ENCODE peak calls at places on chromosome 21, in ten cellular contexts. One of them, this sample, is unnamed.

GRCh38 chr21:36596174-36596573 is 102.7 kb upstream of the SIM2 start:
- DNase-seq in NCI-H1417: no peak
- DNase-seq in GM20000: no peak
- DNase-seq in NCI-H2171 treated with DMSO at 0.1 percent for 48 hours: no peak
- DNase-seq in caudate nucleus: no peak
- DNase-seq in T47D: no peak
- DNase-seq in choroid plexus epithelial cell: no peak
- DNase-seq in cardiac septum: no peak
- DNase-seq in stimulated activated CD4-positive, alpha-beta T cell treated with anti-CD3 and anti-CD28 coated beads, Interleukin-12 subunit alpha, Interleukin-12 subunit beta, amount 100 ng/mL, for 4 hours: no peak
- DNase-seq in cardiac fibroblast: no peak
- DNase-seq in this sample: no peak

GRCh38 chr21:44867999-44868700 is 5.3 kb downstream of the PTTG1IP start:
- DNase-seq in cardiac fibroblast: no peak
- DNase-seq in stimulated activated CD4-positive, alpha-beta T cell treated with anti-CD3 and anti-CD28 coated beads, Interleukin-12 subunit alpha, Interleukin-12 subunit beta, amount 100 ng/mL, for 4 hours: no peak
- DNase-seq in GM20000: no peak
- DNase-seq in NCI-H2171 treated with DMSO at 0.1 percent for 48 hours: no peak
- DNase-seq in cardiac septum: peak
- DNase-seq in caudate nucleus: no peak
- DNase-seq in T47D: no peak
- DNase-seq in NCI-H1417: no peak
- DNase-seq in choroid plexus epithelial cell: no peak
- DNase-seq in this sample: no peak

GRCh38 chr21:37767984-37768383 is 148.3 kb downstream of the KCNJ6 start:
- DNase-seq in T47D: no peak
- DNase-seq in choroid plexus epithelial cell: peak
- DNase-seq in stimulated activated CD4-positive, alpha-beta T cell treated with anti-CD3 and anti-CD28 coated beads, Interleukin-12 subunit alpha, Interleukin-12 subunit beta, amount 100 ng/mL, for 4 hours: no peak
- DNase-seq in cardiac septum: no peak
- DNase-seq in GM20000: no peak
- DNase-seq in NCI-H2171 treated with DMSO at 0.1 percent for 48 hours: peak
- DNase-seq in caudate nucleus: no peak
- DNase-seq in NCI-H1417: no peak
- DNase-seq in cardiac fibroblast: no peak
- DNase-seq in this sample: peak

GRCh38 chr21:36479415-36480402 is at the start of gene CLDN14:
- DNase-seq in T47D: no peak
- DNase-seq in cardiac fibroblast: no peak
- DNase-seq in stimulated activated CD4-positive, alpha-beta T cell treated with anti-CD3 and anti-CD28 coated beads, Interleukin-12 subunit alpha, Interleukin-12 subunit beta, amount 100 ng/mL, for 4 hours: no peak
- DNase-seq in NCI-H1417: no peak
- DNase-seq in cardiac septum: no peak
- DNase-seq in GM20000: no peak
- DNase-seq in NCI-H2171 treated with DMSO at 0.1 percent for 48 hours: no peak
- DNase-seq in choroid plexus epithelial cell: peak
- DNase-seq in caudate nucleus: no peak
- DNase-seq in this sample: no peak

GRCh38 chr21:29332461-29333354 is 34.0 kb downstream of the BACH1 start:
- DNase-seq in GM20000: no peak
- DNase-seq in NCI-H2171 treated with DMSO at 0.1 percent for 48 hours: no peak
- DNase-seq in cardiac septum: no peak
- DNase-seq in choroid plexus epithelial cell: peak
- DNase-seq in cardiac fibroblast: peak
- DNase-seq in caudate nucleus: no peak
- DNase-seq in NCI-H1417: no peak
- DNase-seq in T47D: no peak
- DNase-seq in stimulated activated CD4-positive, alpha-beta T cell treated with anti-CD3 and anti-CD28 coated beads, Interleukin-12 subunit alpha, Interleukin-12 subunit beta, amount 100 ng/mL, for 4 hours: no peak
- DNase-seq in this sample: peak

GRCh38 chr21:39048574-39048973 is 134.7 kb downstream of the PSMG1 start:
- DNase-seq in choroid plexus epithelial cell: peak
- DNase-seq in NCI-H1417: no peak
- DNase-seq in caudate nucleus: no peak
- DNase-seq in cardiac fibroblast: peak
- DNase-seq in T47D: no peak
- DNase-seq in GM20000: no peak
- DNase-seq in NCI-H2171 treated with DMSO at 0.1 percent for 48 hours: no peak
- DNase-seq in cardiac septum: no peak
- DNase-seq in stimulated activated CD4-positive, alpha-beta T cell treated with anti-CD3 and anti-CD28 coated beads, Interleukin-12 subunit alpha, Interleukin-12 subunit beta, amount 100 ng/mL, for 4 hours: no peak
- DNase-seq in this sample: no peak

GRCh38 chr21:45644041-45644906 is 749 bp downstream of the PCBP3 start:
- DNase-seq in choroid plexus epithelial cell: no peak
- DNase-seq in stimulated activated CD4-positive, alpha-beta T cell treated with anti-CD3 and anti-CD28 coated beads, Interleukin-12 subunit alpha, Interleukin-12 subunit beta, amount 100 ng/mL, for 4 hours: no peak
- DNase-seq in cardiac fibroblast: peak
- DNase-seq in GM20000: peak
- DNase-seq in NCI-H1417: peak
- DNase-seq in NCI-H2171 treated with DMSO at 0.1 percent for 48 hours: peak
- DNase-seq in caudate nucleus: no peak
- DNase-seq in T47D: no peak
- DNase-seq in cardiac septum: no peak
- DNase-seq in this sample: no peak

GRCh38 chr21:16211339-16212303 is 481.8 kb downstream of the USP25 start:
- DNase-seq in cardiac fibroblast: peak
- DNase-seq in NCI-H2171 treated with DMSO at 0.1 percent for 48 hours: no peak
- DNase-seq in T47D: no peak
- DNase-seq in stimulated activated CD4-positive, alpha-beta T cell treated with anti-CD3 and anti-CD28 coated beads, Interleukin-12 subunit alpha, Interleukin-12 subunit beta, amount 100 ng/mL, for 4 hours: no peak
- DNase-seq in NCI-H1417: no peak
- DNase-seq in caudate nucleus: no peak
- DNase-seq in choroid plexus epithelial cell: peak
- DNase-seq in GM20000: no peak
- DNase-seq in cardiac septum: no peak
- DNase-seq in this sample: no peak

GRCh38 chr21:45934570-45934969 is 47.0 kb upstream of the COL6A1 start:
- DNase-seq in NCI-H1417: no peak
- DNase-seq in GM20000: no peak
- DNase-seq in stimulated activated CD4-positive, alpha-beta T cell treated with anti-CD3 and anti-CD28 coated beads, Interleukin-12 subunit alpha, Interleukin-12 subunit beta, amount 100 ng/mL, for 4 hours: no peak
- DNase-seq in T47D: no peak
- DNase-seq in choroid plexus epithelial cell: no peak
- DNase-seq in cardiac septum: no peak
- DNase-seq in cardiac fibroblast: no peak
- DNase-seq in NCI-H2171 treated with DMSO at 0.1 percent for 48 hours: no peak
- DNase-seq in caudate nucleus: no peak
- DNase-seq in this sample: no peak

GRCh38 chr21:43884012-43884860 is 19.2 kb downstream of the AGPAT3 start:
- DNase-seq in GM20000: peak
- DNase-seq in cardiac fibroblast: peak
- DNase-seq in cardiac septum: no peak
- DNase-seq in NCI-H2171 treated with DMSO at 0.1 percent for 48 hours: no peak
- DNase-seq in stimulated activated CD4-positive, alpha-beta T cell treated with anti-CD3 and anti-CD28 coated beads, Interleukin-12 subunit alpha, Interleukin-12 subunit beta, amount 100 ng/mL, for 4 hours: no peak
- DNase-seq in NCI-H1417: peak
- DNase-seq in caudate nucleus: no peak
- DNase-seq in T47D: peak
- DNase-seq in choroid plexus epithelial cell: peak
- DNase-seq in this sample: no peak

GRCh38 chr21:32392299-32392879 is 423 bp downstream of the URB1 start:
- DNase-seq in stimulated activated CD4-positive, alpha-beta T cell treated with anti-CD3 and anti-CD28 coated beads, Interleukin-12 subunit alpha, Interleukin-12 subunit beta, amount 100 ng/mL, for 4 hours: peak
- DNase-seq in cardiac fibroblast: no peak
- DNase-seq in T47D: peak
- DNase-seq in NCI-H1417: peak
- DNase-seq in caudate nucleus: no peak
- DNase-seq in GM20000: no peak
- DNase-seq in choroid plexus epithelial cell: peak
- DNase-seq in cardiac septum: no peak
- DNase-seq in NCI-H2171 treated with DMSO at 0.1 percent for 48 hours: no peak
- DNase-seq in this sample: no peak

GRCh38 chr21:38277501-38278111 is 20.8 kb downstream of the KCNJ15 start:
- DNase-seq in NCI-H2171 treated with DMSO at 0.1 percent for 48 hours: no peak
- DNase-seq in cardiac septum: no peak
- DNase-seq in GM20000: no peak
- DNase-seq in cardiac fibroblast: peak
- DNase-seq in caudate nucleus: no peak
- DNase-seq in stimulated activated CD4-positive, alpha-beta T cell treated with anti-CD3 and anti-CD28 coated beads, Interleukin-12 subunit alpha, Interleukin-12 subunit beta, amount 100 ng/mL, for 4 hours: no peak
- DNase-seq in T47D: no peak
- DNase-seq in choroid plexus epithelial cell: peak
- DNase-seq in NCI-H1417: no peak
- DNase-seq in this sample: peak

GRCh38 chr21:36059823-36060158 is 535 bp downstream of the SETD4 start:
- DNase-seq in NCI-H1417: peak
- DNase-seq in caudate nucleus: no peak
- DNase-seq in T47D: no peak
- DNase-seq in choroid plexus epithelial cell: no peak
- DNase-seq in cardiac fibroblast: no peak
- DNase-seq in cardiac septum: peak
- DNase-seq in stimulated activated CD4-positive, alpha-beta T cell treated with anti-CD3 and anti-CD28 coated beads, Interleukin-12 subunit alpha, Interleukin-12 subunit beta, amount 100 ng/mL, for 4 hours: no peak
- DNase-seq in GM20000: peak
- DNase-seq in NCI-H2171 treated with DMSO at 0.1 percent for 48 hours: no peak
- DNase-seq in this sample: peak

GRCh38 chr21:34815831-34816700 is 147.3 kb downstream of the CLIC6 start:
- DNase-seq in NCI-H1417: no peak
- DNase-seq in stimulated activated CD4-positive, alpha-beta T cell treated with anti-CD3 and anti-CD28 coated beads, Interleukin-12 subunit alpha, Interleukin-12 subunit beta, amount 100 ng/mL, for 4 hours: no peak
- DNase-seq in GM20000: no peak
- DNase-seq in cardiac fibroblast: no peak
- DNase-seq in cardiac septum: no peak
- DNase-seq in choroid plexus epithelial cell: no peak
- DNase-seq in NCI-H2171 treated with DMSO at 0.1 percent for 48 hours: peak
- DNase-seq in caudate nucleus: no peak
- DNase-seq in T47D: no peak
- DNase-seq in this sample: no peak

GRCh38 chr21:14737922-14738321 is 191.8 kb upstream of the SAMSN1 start:
- DNase-seq in T47D: peak
- DNase-seq in GM20000: peak
- DNase-seq in stimulated activated CD4-positive, alpha-beta T cell treated with anti-CD3 and anti-CD28 coated beads, Interleukin-12 subunit alpha, Interleukin-12 subunit beta, amount 100 ng/mL, for 4 hours: peak
- DNase-seq in NCI-H1417: peak
- DNase-seq in NCI-H2171 treated with DMSO at 0.1 percent for 48 hours: peak
- DNase-seq in caudate nucleus: no peak
- DNase-seq in cardiac fibroblast: peak
- DNase-seq in choroid plexus epithelial cell: peak
- DNase-seq in cardiac septum: no peak
- DNase-seq in this sample: peak

GRCh38 chr21:36803051-36803709 is 104.3 kb downstream of the SIM2 start:
- DNase-seq in cardiac septum: no peak
- DNase-seq in cardiac fibroblast: no peak
- DNase-seq in caudate nucleus: peak
- DNase-seq in stimulated activated CD4-positive, alpha-beta T cell treated with anti-CD3 and anti-CD28 coated beads, Interleukin-12 subunit alpha, Interleukin-12 subunit beta, amount 100 ng/mL, for 4 hours: no peak
- DNase-seq in T47D: no peak
- DNase-seq in NCI-H1417: no peak
- DNase-seq in choroid plexus epithelial cell: no peak
- DNase-seq in NCI-H2171 treated with DMSO at 0.1 percent for 48 hours: no peak
- DNase-seq in GM20000: no peak
- DNase-seq in this sample: no peak

GRCh38 chr21:31660134-31660565 is 657 bp downstream of the SOD1 start:
- DNase-seq in stimulated activated CD4-positive, alpha-beta T cell treated with anti-CD3 and anti-CD28 coated beads, Interleukin-12 subunit alpha, Interleukin-12 subunit beta, amount 100 ng/mL, for 4 hours: no peak
- DNase-seq in NCI-H2171 treated with DMSO at 0.1 percent for 48 hours: peak
- DNase-seq in cardiac septum: peak
- DNase-seq in NCI-H1417: no peak
- DNase-seq in choroid plexus epithelial cell: peak
- DNase-seq in caudate nucleus: no peak
- DNase-seq in GM20000: no peak
- DNase-seq in T47D: peak
- DNase-seq in cardiac fibroblast: peak
- DNase-seq in this sample: no peak

GRCh38 chr21:45336535-45336810 is 48.8 kb upstream of the POFUT2 start:
- DNase-seq in caudate nucleus: no peak
- DNase-seq in cardiac fibroblast: no peak
- DNase-seq in choroid plexus epithelial cell: no peak
- DNase-seq in T47D: no peak
- DNase-seq in NCI-H2171 treated with DMSO at 0.1 percent for 48 hours: no peak
- DNase-seq in GM20000: no peak
- DNase-seq in stimulated activated CD4-positive, alpha-beta T cell treated with anti-CD3 and anti-CD28 coated beads, Interleukin-12 subunit alpha, Interleukin-12 subunit beta, amount 100 ng/mL, for 4 hours: no peak
- DNase-seq in NCI-H1417: no peak
- DNase-seq in cardiac septum: no peak
- DNase-seq in this sample: no peak

GRCh38 chr21:32055305-32055704 is 182.5 kb downstream of the HUNK start:
- DNase-seq in NCI-H1417: no peak
- DNase-seq in caudate nucleus: no peak
- DNase-seq in NCI-H2171 treated with DMSO at 0.1 percent for 48 hours: peak
- DNase-seq in cardiac septum: no peak
- DNase-seq in choroid plexus epithelial cell: no peak
- DNase-seq in stimulated activated CD4-positive, alpha-beta T cell treated with anti-CD3 and anti-CD28 coated beads, Interleukin-12 subunit alpha, Interleukin-12 subunit beta, amount 100 ng/mL, for 4 hours: no peak
- DNase-seq in cardiac fibroblast: no peak
- DNase-seq in GM20000: no peak
- DNase-seq in T47D: no peak
- DNase-seq in this sample: no peak

GRCh38 chr21:42598159-42598735 is 55.2 kb upstream of the PDE9A start:
- DNase-seq in NCI-H2171 treated with DMSO at 0.1 percent for 48 hours: no peak
- DNase-seq in caudate nucleus: no peak
- DNase-seq in GM20000: no peak
- DNase-seq in T47D: no peak
- DNase-seq in cardiac fibroblast: no peak
- DNase-seq in stimulated activated CD4-positive, alpha-beta T cell treated with anti-CD3 and anti-CD28 coated beads, Interleukin-12 subunit alpha, Interleukin-12 subunit beta, amount 100 ng/mL, for 4 hours: no peak
- DNase-seq in choroid plexus epithelial cell: no peak
- DNase-seq in cardiac septum: no peak
- DNase-seq in NCI-H1417: no peak
- DNase-seq in this sample: no peak

GRCh38 chr21:28333455-28334108 is 659.1 kb downstream of the LTN1 start:
- DNase-seq in stimulated activated CD4-positive, alpha-beta T cell treated with anti-CD3 and anti-CD28 coated beads, Interleukin-12 subunit alpha, Interleukin-12 subunit beta, amount 100 ng/mL, for 4 hours: no peak
- DNase-seq in T47D: no peak
- DNase-seq in choroid plexus epithelial cell: peak
- DNase-seq in NCI-H1417: no peak
- DNase-seq in cardiac fibroblast: peak
- DNase-seq in cardiac septum: no peak
- DNase-seq in GM20000: no peak
- DNase-seq in NCI-H2171 treated with DMSO at 0.1 percent for 48 hours: no peak
- DNase-seq in caudate nucleus: no peak
- DNase-seq in this sample: no peak

GRCh38 chr21:26041441-26042180 is 129.0 kb downstream of the APP start:
- DNase-seq in choroid plexus epithelial cell: peak
- DNase-seq in cardiac fibroblast: peak
- DNase-seq in T47D: no peak
- DNase-seq in NCI-H1417: peak
- DNase-seq in caudate nucleus: no peak
- DNase-seq in NCI-H2171 treated with DMSO at 0.1 percent for 48 hours: peak
- DNase-seq in cardiac septum: no peak
- DNase-seq in GM20000: no peak
- DNase-seq in stimulated activated CD4-positive, alpha-beta T cell treated with anti-CD3 and anti-CD28 coated beads, Interleukin-12 subunit alpha, Interleukin-12 subunit beta, amount 100 ng/mL, for 4 hours: no peak
- DNase-seq in this sample: no peak

GRCh38 chr21:42583992-42584641 is 69.3 kb upstream of the PDE9A start:
- DNase-seq in NCI-H1417: no peak
- DNase-seq in NCI-H2171 treated with DMSO at 0.1 percent for 48 hours: no peak
- DNase-seq in T47D: no peak
- DNase-seq in caudate nucleus: no peak
- DNase-seq in cardiac septum: no peak
- DNase-seq in stimulated activated CD4-positive, alpha-beta T cell treated with anti-CD3 and anti-CD28 coated beads, Interleukin-12 subunit alpha, Interleukin-12 subunit beta, amount 100 ng/mL, for 4 hours: no peak
- DNase-seq in cardiac fibroblast: no peak
- DNase-seq in choroid plexus epithelial cell: no peak
- DNase-seq in GM20000: no peak
- DNase-seq in this sample: no peak

GRCh38 chr21:27108228-27108627 is 141.3 kb upstream of the ADAMTS5 start:
- DNase-seq in T47D: no peak
- DNase-seq in stimulated activated CD4-positive, alpha-beta T cell treated with anti-CD3 and anti-CD28 coated beads, Interleukin-12 subunit alpha, Interleukin-12 subunit beta, amount 100 ng/mL, for 4 hours: no peak
- DNase-seq in choroid plexus epithelial cell: peak
- DNase-seq in cardiac fibroblast: peak
- DNase-seq in NCI-H1417: no peak
- DNase-seq in caudate nucleus: no peak
- DNase-seq in GM20000: no peak
- DNase-seq in cardiac septum: no peak
- DNase-seq in NCI-H2171 treated with DMSO at 0.1 percent for 48 hours: no peak
- DNase-seq in this sample: peak

GRCh38 chr21:44436958-44437357 is 18.4 kb upstream of the LRRC3 start:
- DNase-seq in T47D: no peak
- DNase-seq in choroid plexus epithelial cell: no peak
- DNase-seq in caudate nucleus: no peak
- DNase-seq in NCI-H2171 treated with DMSO at 0.1 percent for 48 hours: no peak
- DNase-seq in stimulated activated CD4-positive, alpha-beta T cell treated with anti-CD3 and anti-CD28 coated beads, Interleukin-12 subunit alpha, Interleukin-12 subunit beta, amount 100 ng/mL, for 4 hours: no peak
- DNase-seq in cardiac septum: peak
- DNase-seq in cardiac fibroblast: no peak
- DNase-seq in NCI-H1417: no peak
- DNase-seq in GM20000: no peak
- DNase-seq in this sample: no peak

GRCh38 chr21:44360174-44360573 is 6.8 kb downstream of the TRPM2 start:
- DNase-seq in NCI-H2171 treated with DMSO at 0.1 percent for 48 hours: no peak
- DNase-seq in cardiac fibroblast: no peak
- DNase-seq in GM20000: no peak
- DNase-seq in caudate nucleus: no peak
- DNase-seq in cardiac septum: no peak
- DNase-seq in NCI-H1417: no peak
- DNase-seq in stimulated activated CD4-positive, alpha-beta T cell treated with anti-CD3 and anti-CD28 coated beads, Interleukin-12 subunit alpha, Interleukin-12 subunit beta, amount 100 ng/mL, for 4 hours: no peak
- DNase-seq in T47D: no peak
- DNase-seq in choroid plexus epithelial cell: peak
- DNase-seq in this sample: no peak

GRCh38 chr21:46096997-46097825 is 701 bp upstream of the COL6A2 start:
- DNase-seq in cardiac septum: peak
- DNase-seq in stimulated activated CD4-positive, alpha-beta T cell treated with anti-CD3 and anti-CD28 coated beads, Interleukin-12 subunit alpha, Interleukin-12 subunit beta, amount 100 ng/mL, for 4 hours: no peak
- DNase-seq in NCI-H1417: no peak
- DNase-seq in GM20000: no peak
- DNase-seq in caudate nucleus: no peak
- DNase-seq in T47D: no peak
- DNase-seq in choroid plexus epithelial cell: no peak
- DNase-seq in cardiac fibroblast: no peak
- DNase-seq in NCI-H2171 treated with DMSO at 0.1 percent for 48 hours: no peak
- DNase-seq in this sample: no peak

GRCh38 chr21:37489553-37489952 is 123.0 kb downstream of the DYRK1A start:
- DNase-seq in cardiac septum: no peak
- DNase-seq in caudate nucleus: no peak
- DNase-seq in cardiac fibroblast: peak
- DNase-seq in NCI-H1417: no peak
- DNase-seq in T47D: no peak
- DNase-seq in NCI-H2171 treated with DMSO at 0.1 percent for 48 hours: no peak
- DNase-seq in stimulated activated CD4-positive, alpha-beta T cell treated with anti-CD3 and anti-CD28 coated beads, Interleukin-12 subunit alpha, Interleukin-12 subunit beta, amount 100 ng/mL, for 4 hours: no peak
- DNase-seq in GM20000: no peak
- DNase-seq in choroid plexus epithelial cell: peak
- DNase-seq in this sample: no peak

This sample was measured in RCC 7860.